ENCODE peak calls at places on chromosomes 13 and 19, in four cellular contexts. One of them, this sample, is unnamed.
A peak's percentile ranks its signal among the peaks of the same experiment; 100 is the strongest.

GRCh38 chr19:2798158-2798685 is 12.9 kb downstream of the THOP1 start:
- DNase-seq in ELR: no peak
- DNase-seq in upper lobe of right lung: no peak
- DNase-seq in NCI-H1048: no peak
- DNase-seq in this sample: no peak

GRCh38 chr13:113109151-113110047 is 3.8 kb downstream of the F7 start:
- DNase-seq in ELR: no peak
- DNase-seq in upper lobe of right lung: peak; percentile 56
- DNase-seq in NCI-H1048: no peak
- DNase-seq in this sample: no peak

GRCh38 chr19:55172741-55173140 is 6.3 kb upstream of the DNAAF3 start:
- DNase-seq in ELR: peak; percentile 82
- DNase-seq in upper lobe of right lung: no peak
- DNase-seq in NCI-H1048: no peak
- DNase-seq in this sample: no peak

GRCh38 chr19:9671654-9672053 is 3.2 kb downstream of the ZNF562 start:
- DNase-seq in ELR: no peak
- DNase-seq in upper lobe of right lung: no peak
- DNase-seq in NCI-H1048: no peak
- DNase-seq in this sample: no peak

GRCh38 chr19:45496349-45496953 is 396 bp downstream of the RTN2 start:
- DNase-seq in ELR: no peak
- DNase-seq in upper lobe of right lung: peak; percentile 76
- DNase-seq in NCI-H1048: no peak
- DNase-seq in this sample: no peak

GRCh38 chr13:112828756-112829155 is 138.9 kb downstream of the ATP11A start:
- DNase-seq in ELR: no peak
- DNase-seq in upper lobe of right lung: no peak
- DNase-seq in NCI-H1048: no peak
- DNase-seq in this sample: no peak

GRCh38 chr19:41925208-41926003 is 2.8 kb downstream of the ERFL start:
- DNase-seq in ELR: no peak
- DNase-seq in upper lobe of right lung: no peak
- DNase-seq in NCI-H1048: no peak
- DNase-seq in this sample: no peak

GRCh38 chr19:46732172-46732938 is 13.5 kb upstream of the FKRP start:
- DNase-seq in ELR: peak; percentile 54
- DNase-seq in upper lobe of right lung: peak; percentile 57
- DNase-seq in NCI-H1048: no peak
- DNase-seq in this sample: no peak

GRCh38 chr19:4748589-4748988 is 24.9 kb upstream of the DPP9 start:
- DNase-seq in ELR: no peak
- DNase-seq in upper lobe of right lung: no peak
- DNase-seq in NCI-H1048: no peak
- DNase-seq in this sample: no peak

GRCh38 chr13:114229486-114229885 is 5.2 kb upstream of the CDC16 start:
- DNase-seq in ELR: no peak
- DNase-seq in upper lobe of right lung: no peak
- DNase-seq in NCI-H1048: no peak
- DNase-seq in this sample: no peak

GRCh38 chr13:114304346-114305034 is 9.8 kb upstream of the CHAMP1 start:
- DNase-seq in ELR: no peak
- DNase-seq in upper lobe of right lung: no peak
- DNase-seq in NCI-H1048: no peak
- DNase-seq in this sample: no peak